ENCODE peak calls at places on chromosomes 4 and X, in five cellular contexts. S, X, N, O and G are unnamed samples.
A peak's percentile ranks its signal among the peaks of the same experiment; 100 is the strongest.

GRCh38 chr4:135741583-135741982 is 1540.0 kb upstream of the PABPC4L start:
- DNase-seq in S (no peak), X (no peak), N (no peak), O (no peak), G (no peak)

GRCh38 chr4:22410645-22411247 is 105.1 kb downstream of the ADGRA3 start:
- DNase-seq in S (peak; percentile 17), X (no peak), O (no peak), N (no peak), G (no peak)

GRCh38 chrX:1673337-1673736 is 58.5 kb downstream of the ASMT start:
- DNase-seq in X (no peak), S (peak; percentile 22), N (no peak), O (no peak), G (no peak)

GRCh38 chrX:109902665-109903064 is 100.2 kb upstream of the TMEM164 start:
- DNase-seq in O (no peak), N (no peak), X (no peak), S (peak; percentile 19), G (no peak)

GRCh38 chrX:149831473-149831872 is 49.5 kb upstream of the MAGEA8 start:
- DNase-seq in S (no peak), N (no peak), X (no peak), O (no peak), G (no peak)

GRCh38 chrX:261858-262390 is 19.3 kb upstream of the PLCXD1 start:
- DNase-seq in O (no peak), N (no peak), X (no peak), S (no peak), G (no peak)

GRCh38 chrX:50973199-50973598 is 62.7 kb downstream of the BMP15 start:
- DNase-seq in X (no peak), S (no peak), O (no peak), N (no peak), G (no peak)

GRCh38 chrX:146449243-146449642 is 360.3 kb upstream of the CXorf51B start:
- DNase-seq in N (no peak), S (no peak), O (no peak), X (no peak), G (no peak)

GRCh38 chr4:16289872-16290554 is 63.7 kb upstream of the TAPT1 start:
- DNase-seq in X (no peak), S (peak; percentile 40), O (peak; percentile 2), N (no peak), G (no peak)

GRCh38 chrX:22424141-22424915 is 151.6 kb downstream of the CBLL2 start:
- DNase-seq in O (no peak), S (no peak), N (no peak), X (no peak), G (no peak)

GRCh38 chrX:41332988-41333743 is 796 bp upstream of the DDX3X start:
- DNase-seq in X (peak; percentile 73), O (peak; percentile 72), S (peak; percentile 76), N (peak; percentile 82), G (peak; percentile 94)

GRCh38 chr4:3486556-3487270 is 23.6 kb downstream of the DOK7 start:
- DNase-seq in O (no peak), X (no peak), N (peak; percentile 40), S (no peak), G (no peak)

GRCh38 chr4:105895324-105895608 is at the start of gene NPNT:
- DNase-seq in S (no peak), O (no peak), N (no peak), X (no peak), G (no peak)

GRCh38 chr4:40164459-40164858 is 32.4 kb upstream of the RHOH start:
- DNase-seq in N (no peak), O (no peak), S (no peak), X (no peak), G (no peak)

GRCh38 chr4:45102716-45103115 is 376.4 kb upstream of the GNPDA2 start:
- DNase-seq in O (no peak), S (no peak), N (no peak), X (no peak), G (no peak)

GRCh38 chrX:11190745-11191510 is 79.8 kb downstream of the HCCS start:
- DNase-seq in X (peak; percentile 53), S (no peak), O (peak; percentile 68), N (no peak), G (no peak)

GRCh38 chr4:10115657-10116624 is 658 bp downstream of the WDR1 start:
- DNase-seq in N (no peak), X (peak; percentile 70), O (peak; percentile 30), S (no peak), G (peak; percentile 83)

GRCh38 chr4:95552942-95553550 is 4.3 kb upstream of the UNC5C start:
- DNase-seq in S (no peak), N (no peak), O (no peak), X (no peak), G (no peak)

GRCh38 chrX:22818061-22818460 is 181.7 kb upstream of the DDX53 start:
- DNase-seq in N (no peak), S (no peak), X (no peak), O (no peak), G (no peak)

GRCh38 chrX:56764153-56764974 is 35.3 kb downstream of the NBDY start:
- DNase-seq in N (peak; percentile 76), O (peak; percentile 75), X (peak; percentile 31), S (peak; percentile 73), G (peak; percentile 68)

GRCh38 chrX:470686-471085 is 84.0 kb upstream of the PPP2R3B start:
- DNase-seq in S (no peak), N (no peak), X (no peak), O (no peak), G (no peak)

GRCh38 chr4:140595065-140595464 is 26.3 kb upstream of the UCP1 start:
- DNase-seq in O (peak; percentile 58), S (peak; percentile 5), N (no peak), X (peak; percentile 8), G (no peak)

GRCh38 chr4:86543560-86544312 is 50.4 kb upstream of the PTPN13 start:
- DNase-seq in O (no peak), S (peak; percentile 34), X (no peak), N (no peak), G (no peak)

GRCh38 chr4:10664408-10664807 is 20.2 kb downstream of the CLNK start:
- DNase-seq in N (no peak), O (peak; percentile 90), S (peak; percentile 84), X (peak; percentile 90), G (peak; percentile 35)

GRCh38 chrX:96987228-96987627 is 103.5 kb downstream of the RPA4 start:
- DNase-seq in X (no peak), S (peak; percentile 1), N (no peak), O (no peak), G (no peak)

GRCh38 chr4:825969-826330 is at the start of gene CPLX1:
- DNase-seq in X (no peak), O (no peak), N (no peak), S (no peak), G (no peak)
- H3K4me3 ChIP-seq in X (peak within 1 kb of the TSS; percentile 21), O (peak within 1 kb of the TSS; percentile 41), N (peak within 1 kb of the TSS; percentile 34), S (no peak within 1 kb of the TSS), G (peak within 1 kb of the TSS; percentile 62)

GRCh38 chrX:111355523-111356122 is 56.4 kb downstream of the DCX start:
- DNase-seq in S (no peak), O (no peak), N (no peak), X (no peak), G (no peak)
- H3K4me3 ChIP-seq in S (no peak overlapping the region), O (no peak overlapping the region), N (no peak overlapping the region), X (no peak overlapping the region), G (no peak overlapping the region)

GRCh38 chrX:108121291-108121690 is 29.7 kb downstream of the ATG4A start:
- DNase-seq in S (no peak), X (no peak), N (no peak), O (no peak), G (peak; percentile 20)
- H3K4me3 ChIP-seq in S (no peak overlapping the region), X (no peak overlapping the region), N (no peak overlapping the region), O (no peak overlapping the region), G (no peak overlapping the region)

GRCh38 chr4:113682730-113683129 is 78.8 kb downstream of the CAMK2D start:
- DNase-seq in S (peak; percentile 43), O (no peak), X (no peak), N (no peak), G (no peak)
- H3K4me3 ChIP-seq in S (no peak overlapping the region), O (no peak overlapping the region), X (no peak overlapping the region), N (no peak overlapping the region), G (no peak overlapping the region)

GRCh38 chr4:77120888-77121508 is 36.0 kb upstream of the CCNG2 start:
- DNase-seq in N (no peak), S (no peak), O (no peak), X (no peak), G (no peak)
- H3K4me3 ChIP-seq in N (no peak overlapping the region), S (no peak overlapping the region), O (no peak overlapping the region), X (no peak overlapping the region), G (no peak overlapping the region)

DNA sequence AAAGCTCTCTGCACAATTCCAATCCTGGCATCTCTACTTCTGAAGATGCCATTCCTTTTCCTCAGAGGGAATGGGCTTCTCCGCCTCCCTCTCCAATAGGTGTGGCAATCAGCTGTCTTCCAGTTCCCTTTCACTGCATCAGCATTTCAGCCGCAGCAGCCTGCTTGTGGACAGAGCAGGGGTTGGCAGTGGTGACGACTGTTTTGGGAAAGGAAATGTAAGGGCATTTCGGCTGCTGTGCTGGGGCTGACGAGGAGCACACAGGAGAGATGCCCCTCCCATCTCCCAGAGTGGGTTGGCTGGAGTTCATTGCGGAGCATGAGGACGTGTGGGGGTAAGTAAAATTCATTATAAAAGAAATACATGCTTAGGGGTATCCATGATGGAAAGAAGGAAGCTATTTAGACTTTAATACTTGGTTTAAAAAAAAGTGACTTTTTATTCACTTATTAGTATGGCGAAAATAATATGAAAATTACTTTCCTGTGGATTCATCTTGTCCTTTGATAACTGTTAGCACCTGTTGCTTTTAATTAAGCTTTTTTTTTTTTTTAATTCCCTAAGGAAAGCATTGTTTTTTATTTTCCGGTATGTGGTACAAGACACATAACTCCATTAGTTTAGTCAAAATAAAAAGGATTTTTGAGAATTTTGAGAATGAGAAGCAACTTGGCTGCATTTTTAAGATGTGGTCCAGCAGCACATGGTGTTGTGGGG is at the start of gene LIMCH1:
- DNase-seq in S (peak; percentile 54), N (no peak), O (peak; percentile 37), X (peak; percentile 33), G (peak; percentile 85)
- H3K4me3 ChIP-seq in S (no peak within 1 kb of the TSS), N (no peak within 1 kb of the TSS), O (peak within 1 kb of the TSS; percentile 7), X (no peak within 1 kb of the TSS), G (peak within 1 kb of the TSS; percentile 63)

DNA sequence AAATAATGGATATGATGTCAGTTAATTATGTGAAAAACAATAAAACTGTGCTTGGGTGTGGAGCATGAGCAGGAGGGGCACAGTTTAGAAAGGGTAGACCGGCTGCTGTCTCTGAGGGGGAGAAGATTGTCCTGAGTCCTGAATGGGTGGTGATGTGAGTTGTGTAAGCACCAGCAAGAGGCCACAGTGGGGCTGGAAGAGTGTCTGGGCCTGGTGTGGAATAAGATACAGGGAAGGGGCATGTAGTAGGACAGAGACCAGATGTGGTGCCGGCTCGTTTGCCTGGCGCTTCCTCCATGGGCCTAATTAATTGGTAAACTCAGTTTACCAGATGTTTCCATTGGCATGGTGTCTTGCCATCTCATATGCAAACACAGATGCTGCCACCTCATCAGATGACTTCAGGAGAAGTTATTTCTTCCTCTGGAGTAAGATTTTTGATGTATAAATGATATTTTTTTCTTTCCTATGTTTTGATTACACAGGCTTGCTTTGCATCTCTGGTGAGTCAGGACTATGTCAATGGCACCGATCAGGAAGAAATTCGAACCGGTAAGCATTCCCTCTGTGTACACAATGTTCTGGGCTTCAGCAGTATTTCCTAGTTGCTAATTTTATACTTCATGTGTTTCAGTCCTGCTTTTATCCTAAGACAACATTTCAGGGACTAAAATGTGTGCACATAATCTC is 5.1 kb downstream of the MED28 start:
- DNase-seq in N (no peak), X (no peak), O (no peak), S (peak; percentile 24), G (no peak)
- H3K4me3 ChIP-seq in N (no peak overlapping the region), X (no peak overlapping the region), O (no peak overlapping the region), S (no peak overlapping the region), G (no peak overlapping the region)